ENCODE peak calls at places on chromosomes 12 and 14, in five cellular contexts. T is H1, V is GM12878, B is HepG2, C is K562. I is an unnamed sample.

GRCh38 chr12:126248871-126249403 is 1183.7 kb downstream of the AACS start:
- DNase-seq in T (no peak), V (no peak), B (no peak), C (no peak), I (no peak)

GRCh38 chr12:130280226-130280625 is 57.5 kb upstream of the PIWIL1 start:
- DNase-seq in T (no peak), V (no peak), B (no peak), C (no peak), I (no peak)

GRCh38 chr12:70722584-70723343 is 85.5 kb upstream of the PTPRB start:
- DNase-seq in T (no peak), V (no peak), B (no peak), C (no peak), I (no peak)

GRCh38 chr14:69901113-69901951 is 22.1 kb downstream of the SMOC1 start:
- DNase-seq in T (no peak), V (no peak), B (no peak), C (no peak), I (no peak)

GRCh38 chr14:20803221-20803620 is 577 bp upstream of the RNASE1 start:
- DNase-seq in T (no peak), V (no peak), B (no peak), C (peak), I (no peak)

GRCh38 chr14:56807586-56808168 is 2.6 kb downstream of the OTX2 start:
- DNase-seq in T (no peak), V (no peak), B (no peak), C (no peak), I (no peak)

GRCh38 chr12:27844427-27845090 is 64.5 kb upstream of the MANSC4 start:
- DNase-seq in T (no peak), V (no peak), B (peak), C (no peak), I (no peak)

GRCh38 chr12:102776041-102776440 is 141.0 kb downstream of the PAH start:
- DNase-seq in T (no peak), V (no peak), B (no peak), C (no peak), I (no peak)

GRCh38 chr12:20367731-20368652 is at the start of gene PDE3A:
- DNase-seq in T (peak), V (no peak), B (no peak), C (no peak), I (peak)

GRCh38 chr12:7304456-7304855 is 584 bp downstream of the ACSM4 start:
- DNase-seq in T (no peak), V (no peak), B (no peak), C (no peak), I (no peak)

GRCh38 chr14:50087350-50088116 is 28.8 kb downstream of the VCPKMT start:
- DNase-seq in T (no peak), V (no peak), B (no peak), C (no peak), I (no peak)

GRCh38 chr14:24236689-24237462 is 4.1 kb downstream of the GMPR2 start:
- DNase-seq in T (no peak), V (no peak), B (no peak), C (no peak), I (no peak)

GRCh38 chr12:5268424-5269210 is 163.3 kb upstream of the NTF3 start:
- DNase-seq in T (no peak), V (no peak), B (no peak), C (no peak), I (no peak)

GRCh38 chr12:131864469-131864868 is 30.0 kb upstream of the ULK1 start:
- DNase-seq in T (no peak), V (no peak), B (no peak), C (no peak), I (no peak)

GRCh38 chr12:9910716-9911421 is 21.3 kb downstream of the CLEC2A start:
- DNase-seq in T (no peak), V (no peak), B (no peak), C (no peak), I (no peak)

GRCh38 chr14:93784878-93785277 is 3.4 kb downstream of the PRIMA1 start:
- DNase-seq in T (no peak), V (no peak), B (no peak), C (no peak), I (no peak)

GRCh38 chr12:113427882-113428281 is 5.7 kb downstream of the SDSL start:
- DNase-seq in T (no peak), V (no peak), B (no peak), C (no peak), I (no peak)

DNA sequence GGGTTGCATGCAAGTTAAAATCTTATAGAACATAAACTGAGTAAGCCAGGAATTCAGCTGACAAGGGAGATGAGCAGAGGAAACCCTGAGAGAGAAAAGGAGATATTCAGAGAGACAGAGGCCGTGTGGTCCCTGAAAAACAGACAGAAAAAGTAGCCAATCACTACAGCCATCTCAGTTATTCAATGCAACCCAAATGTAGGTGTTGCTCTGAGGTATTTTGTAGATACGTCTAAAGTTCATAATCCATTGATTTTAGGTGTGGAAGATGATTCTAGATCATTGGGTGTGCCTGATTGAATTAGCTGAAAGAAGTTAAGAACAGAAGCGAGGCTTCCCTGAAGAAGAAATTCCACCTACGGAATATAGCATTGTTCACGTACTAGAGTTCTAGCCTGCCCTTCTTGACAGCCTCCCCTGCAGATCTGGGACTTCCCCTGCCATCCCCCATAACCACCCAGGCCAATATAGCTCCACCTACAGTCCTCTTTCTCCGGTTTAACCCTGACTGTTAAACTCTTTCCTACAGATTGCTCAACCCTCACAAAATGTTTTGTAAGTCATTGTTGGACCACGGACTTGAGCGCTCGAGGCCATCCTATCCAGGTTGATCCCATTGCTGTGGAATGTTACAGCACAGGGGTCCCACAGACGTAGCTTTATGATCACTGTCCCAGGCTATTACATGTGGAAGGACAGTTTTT is 21.7 kb downstream of the AICDA start:
- DNase-seq in T (no peak), V (no peak), B (peak), C (no peak), I (no peak)
- TF ChIP-seq KDM1A in T (no peak), V (no peak), B (no peak), C (no peak), I (no peak)

GRCh38 chr14:75222208-75222701 is 45.8 kb upstream of the TMED10 start:
- DNase-seq in T (peak), V (peak), B (no peak), C (no peak), I (no peak)
- TF ChIP-seq POLR2A in T (no peak), V (no peak), B (no peak), C (no peak), I (no peak)

DNA sequence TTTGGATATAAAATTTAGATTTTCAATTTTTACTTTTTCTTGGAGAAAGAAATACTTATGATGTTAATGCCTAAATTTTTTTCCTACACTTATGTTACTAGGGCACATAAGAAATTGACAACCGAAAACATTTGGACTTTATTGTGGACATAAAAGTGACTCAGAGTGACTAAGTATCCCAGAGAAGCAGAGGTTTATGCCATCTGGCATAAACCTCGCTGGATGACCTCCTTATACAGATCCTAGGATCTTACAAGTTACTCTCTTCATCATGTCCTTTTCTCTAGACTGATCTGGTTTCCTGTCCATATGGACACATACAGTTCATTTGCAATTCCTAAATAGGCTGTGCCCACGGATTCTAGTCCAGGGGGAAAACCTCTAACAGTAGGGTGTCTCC is 89.8 kb downstream of the RERG start:
- DNase-seq in T (no peak), V (no peak), B (no peak), C (no peak), I (peak)
- TF ChIP-seq KDM1A in T (no peak), V (no peak), B (no peak), C (no peak), I (no peak)

DNA sequence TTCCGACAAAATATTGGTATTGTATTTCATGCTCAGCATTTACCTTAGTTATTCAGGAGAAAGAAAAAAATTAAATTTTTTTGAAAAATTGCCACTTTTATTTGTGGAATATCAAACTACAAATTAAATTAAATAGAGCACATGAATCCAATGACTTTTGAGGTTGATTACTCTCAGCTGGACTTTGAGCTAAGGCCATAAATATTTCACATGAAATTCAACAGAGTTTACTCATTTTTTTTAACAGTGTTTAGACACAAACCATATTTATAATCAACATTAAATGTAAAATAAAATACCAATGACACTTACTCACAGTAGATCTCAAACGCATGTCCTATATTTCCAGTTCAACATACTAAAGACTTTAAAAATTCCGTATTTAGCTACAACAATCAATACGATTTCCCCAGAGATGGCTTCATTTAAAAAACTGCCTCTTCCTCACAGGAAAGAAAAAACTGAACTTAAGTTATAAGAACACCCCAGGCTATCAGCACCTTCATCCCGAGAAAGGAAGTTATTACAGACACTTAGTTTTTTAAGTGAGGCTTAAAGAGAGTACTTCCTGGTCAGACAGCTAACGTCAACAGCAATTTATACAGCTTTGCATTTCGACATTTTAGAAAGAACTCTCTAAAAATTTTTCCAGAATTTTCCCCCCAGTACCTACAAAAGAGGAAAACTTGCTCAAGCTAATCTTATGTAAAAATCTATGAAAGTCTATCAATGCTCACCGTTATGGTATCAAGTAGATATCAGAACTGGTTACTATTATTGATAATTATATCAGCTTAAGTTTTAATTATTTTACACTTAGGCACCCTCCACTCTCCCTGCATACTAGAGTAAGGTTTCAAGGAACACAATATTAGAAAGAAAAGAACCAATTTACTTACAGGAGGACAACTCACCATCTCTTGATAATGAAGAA is 13.8 kb downstream of the TAOK3 start:
- DNase-seq in T (no peak), V (no peak), B (no peak), C (no peak), I (peak)
- TF ChIP-seq POLR2A in T (no peak), V (no peak), B (no peak), C (peak), I (no peak)

GRCh38 chr12:16228067-16228466 is 49.4 kb downstream of the SLC15A5 start:
- DNase-seq in T (no peak), V (no peak), B (no peak), C (no peak), I (no peak)
- TF ChIP-seq KDM1A in T (no peak), V (no peak), B (no peak), C (no peak), I (no peak)

GRCh38 chr12:106302401-106303201 is at the start of gene TCP11L2:
- DNase-seq in T (no peak), V (no peak), B (peak), C (peak), I (peak)
- TF ChIP-seq POLR2A in T (peak), V (peak), B (peak), C (no peak), I (no peak)

I was measured in A549.